ENCODE peak calls at places on chromosomes 1 and 21, in five cellular contexts. R, L, K, A and B are unnamed samples.

GRCh38 chr1:116766616-116767469 is 12.6 kb downstream of the CD2 start:
- DNase-seq in K (no peak), A (no peak), R (no peak), L (no peak), B (no peak)

GRCh38 chr1:85494957-85495266 is 30.0 kb upstream of the DDAH1 start:
- DNase-seq in K (no peak), A (peak; percentile 12), R (peak; percentile 3), L (no peak), B (no peak)

GRCh38 chr1:41766546-41766945 is 152.2 kb downstream of the HIVEP3 start:
- DNase-seq in A (no peak), K (no peak), R (no peak), L (no peak), B (no peak)

GRCh38 chr1:223175633-223176032 is 32.6 kb upstream of the TLR5 start:
- DNase-seq in K (no peak), R (no peak), A (no peak), L (no peak), B (no peak)

GRCh38 chr1:150706091-150706490 is 9.1 kb upstream of the GOLPH3L start:
- DNase-seq in K (no peak), A (no peak), L (no peak), R (no peak), B (no peak)

GRCh38 chr1:214116258-214116657 is 128.5 kb downstream of the PROX1 start:
- DNase-seq in A (no peak), L (no peak), K (no peak), R (no peak), B (peak; percentile 82)

GRCh38 chr1:160081261-160081936 is at the start of gene KCNJ9:
- DNase-seq in R (peak; percentile 24), L (no peak), K (no peak), A (no peak), B (no peak)

GRCh38 chr1:31295874-31296485 is 608 bp downstream of the SNRNP40 start:
- DNase-seq in A (no peak), L (no peak), K (no peak), R (peak; percentile 7), B (no peak)

GRCh38 chr1:9145021-9145668 is 16.2 kb upstream of the GPR157 start:
- DNase-seq in K (no peak), L (no peak), R (peak; percentile 39), A (peak; percentile 71), B (no peak)

GRCh38 chr21:44084496-44085241 is 22.5 kb upstream of the PWP2 start:
- DNase-seq in L (no peak), R (no peak), A (no peak), K (no peak), B (no peak)

GRCh38 chr1:11653101-11653601 is 1.1 kb downstream of the FBXO2 start:
- DNase-seq in L (peak; percentile 63), A (peak; percentile 55), K (no peak), R (peak; percentile 41), B (no peak)

GRCh38 chr1:170692866-170693575 is 29.1 kb downstream of the PRRX1 start:
- DNase-seq in L (no peak), R (no peak), A (no peak), K (no peak), B (peak; percentile 64)

GRCh38 chr1:201219481-201220387 is 29.1 kb downstream of the IGFN1 start:
- DNase-seq in R (no peak), K (no peak), L (peak; percentile 23), A (no peak), B (no peak)

GRCh38 chr1:162541619-162542141 is 19.8 kb upstream of the UAP1 start:
- DNase-seq in R (no peak), K (no peak), A (peak; percentile 47), L (no peak), B (peak; percentile 92)

GRCh38 chr1:59115865-59116264 is 181.0 kb upstream of the FGGY start:
- DNase-seq in R (no peak), A (no peak), K (no peak), L (no peak), B (no peak)

GRCh38 chr21:24375201-24375600 is 1232.1 kb downstream of the MRPL39 start:
- DNase-seq in L (peak; percentile 56), A (no peak), K (no peak), R (peak; percentile 9), B (no peak)

GRCh38 chr1:93839307-93839706 is 39.7 kb downstream of the DNTTIP2 start:
- DNase-seq in K (no peak), R (no peak), A (no peak), L (no peak), B (no peak)

GRCh38 chr1:205458777-205459566 is 3.1 kb upstream of the BLACAT1 start:
- DNase-seq in K (no peak), A (no peak), L (peak; percentile 80), R (peak; percentile 58), B (peak; percentile 56)

GRCh38 chr1:78854556-78854955 is 152.0 kb downstream of the ADGRL4 start:
- DNase-seq in L (no peak), R (no peak), A (no peak), K (no peak), B (no peak)

GRCh38 chr1:204826970-204827369 is 43.7 kb upstream of the NFASC start:
- DNase-seq in A (no peak), L (peak; percentile 81), K (no peak), R (peak; percentile 65), B (no peak)

GRCh38 chr1:48077860-48078259 is 80.7 kb upstream of the TRABD2B start:
- DNase-seq in K (no peak), L (no peak), R (no peak), A (no peak), B (no peak)

GRCh38 chr1:163230827-163231226 is 28.1 kb upstream of the RGS5 start:
- DNase-seq in L (no peak), R (no peak), K (no peak), A (no peak), B (no peak)

GRCh38 chr1:48040122-48040521 is 42.9 kb upstream of the TRABD2B start:
- DNase-seq in K (no peak), L (no peak), A (no peak), R (no peak), B (no peak)

GRCh38 chr21:46394819-46395152 is 63.9 kb upstream of the DIP2A start:
- DNase-seq in L (no peak), A (no peak), K (no peak), R (no peak), B (no peak)

GRCh38 chr1:67836769-67837168 is 3.5 kb upstream of the GNG12 start:
- DNase-seq in R (no peak), K (no peak), A (no peak), L (no peak), B (no peak)

GRCh38 chr1:116126281-116126680 is 15.1 kb downstream of the MAB21L3 start:
- DNase-seq in R (no peak), A (no peak), K (no peak), L (no peak), B (no peak)

GRCh38 chr1:157132602-157133167 is 5.5 kb downstream of the ETV3 start:
- DNase-seq in K (no peak), A (no peak), R (no peak), L (no peak), B (no peak)

GRCh38 chr1:26696645-26697440 is 1.0 kb downstream of the ARID1A start:
- DNase-seq in L (no peak), K (no peak), A (no peak), R (peak; percentile 51), B (no peak)

GRCh38 chr1:15279576-15280230 is 32.7 kb downstream of the FHAD1 start:
- DNase-seq in L (no peak), K (no peak), R (peak; percentile 25), A (no peak), B (no peak)

GRCh38 chr1:206141996-206142395 is 24.8 kb upstream of the AVPR1B start:
- DNase-seq in R (no peak), A (no peak), L (no peak), K (no peak), B (no peak)

DNA sequence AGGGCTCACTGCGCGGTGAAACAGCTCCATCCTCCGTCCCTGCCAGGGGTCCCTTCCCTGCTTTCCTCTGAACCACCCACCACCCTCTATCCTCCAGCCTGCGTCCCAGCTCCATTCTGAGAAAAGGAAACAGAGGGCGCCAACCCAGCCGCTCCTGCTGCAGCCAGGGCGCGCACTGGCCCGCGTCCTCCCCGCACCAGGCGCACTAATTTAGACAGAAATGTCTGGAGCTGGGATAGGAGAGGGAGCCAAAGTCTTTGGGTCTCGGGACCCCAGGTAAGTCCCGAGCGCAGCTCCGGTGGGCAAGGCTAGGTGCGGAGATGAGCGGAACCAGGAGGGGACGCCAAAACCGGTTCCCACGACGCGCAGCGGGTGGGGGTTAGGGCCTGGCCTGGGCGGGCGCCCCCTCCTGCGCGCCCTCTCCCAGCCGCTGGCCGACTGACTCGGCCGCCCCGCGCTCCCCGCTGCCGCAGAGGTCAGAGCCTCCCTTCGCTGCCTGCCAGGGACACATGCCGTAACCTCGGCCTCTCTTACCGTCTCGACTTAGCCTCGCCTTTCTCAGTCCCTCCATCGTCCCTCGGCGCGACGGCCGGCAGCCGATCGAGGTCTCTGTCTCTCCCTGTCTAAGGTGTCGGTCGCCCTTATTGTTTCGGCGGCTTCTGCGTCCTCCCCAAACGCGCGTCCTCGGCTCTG is 2.0 kb downstream of the CAMK2N1 start:
- DNase-seq in K (no peak), R (no peak), A (no peak), L (peak; percentile 81), B (peak; percentile 49)
- TF ChIP-seq POLR2AphosphoS5 in K (no peak), R (no peak), A (no peak), L (no peak), B (no peak)

GRCh38 chr1:92483442-92484170 is 3.1 kb downstream of the GFI1 start:
- DNase-seq in K (no peak), R (no peak), A (no peak), L (peak; percentile 87), B (no peak)
- H3K9ac ChIP-seq in K (peak overlapping the region; percentile 41), R (no peak overlapping the region), A (no peak overlapping the region), L (no peak overlapping the region), B (no peak overlapping the region)

GRCh38 chr21:42466700-42467612 is 29.1 kb downstream of the RSPH1 start:
- DNase-seq in A (peak; percentile 23), K (no peak), L (no peak), R (peak; percentile 78), B (no peak)
- TF ChIP-seq CTCF in A (peak; percentile 37), K (peak; percentile 46), L (peak; percentile 55), R (peak; percentile 66), B (no peak)

GRCh38 chr1:155648207-155649147 is 38.5 kb downstream of the MSTO1 start:
- DNase-seq in K (no peak), A (peak; percentile 60), L (no peak), R (peak; percentile 52), B (peak; percentile 87)
- TF ChIP-seq POLR2AphosphoS5 in K (no peak), A (peak; percentile 34), L (no peak), R (no peak), B (peak; percentile 27)

DNA sequence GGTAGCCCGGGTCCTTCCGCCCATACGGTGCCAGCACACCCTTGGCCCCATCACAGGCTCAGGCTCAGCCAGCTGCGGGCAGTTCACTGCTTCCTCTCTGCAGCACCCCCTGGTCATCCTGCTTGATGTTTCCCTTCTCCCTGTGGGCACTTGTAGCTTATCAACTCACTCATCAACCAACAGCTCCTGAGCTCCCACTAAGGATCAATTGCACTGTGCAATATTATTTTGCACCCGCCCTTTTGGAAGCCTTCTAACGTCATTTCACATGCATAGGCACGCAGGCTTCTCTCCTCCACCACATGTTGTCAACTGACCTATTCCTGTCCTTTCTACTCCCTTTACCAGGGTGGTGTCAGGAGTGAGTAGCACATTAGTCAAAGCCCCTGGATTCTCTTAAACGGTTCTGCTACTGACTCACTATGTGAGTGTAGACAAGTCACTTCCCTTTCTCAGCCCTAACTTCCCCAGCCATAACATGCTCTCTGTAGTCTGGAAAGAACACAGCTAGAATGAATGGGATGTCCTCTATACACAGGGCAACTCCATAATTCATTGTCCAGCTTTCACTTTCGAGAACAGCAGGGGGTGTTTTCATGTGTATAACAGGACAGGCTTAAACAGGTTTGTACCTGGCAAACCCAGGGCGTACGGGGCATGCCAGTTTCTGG is 47.1 kb upstream of the IRF2BP2 start:
- DNase-seq in R (peak; percentile 55), L (no peak), A (peak; percentile 86), K (no peak), B (peak; percentile 92)
- H3K9ac ChIP-seq in R (no peak overlapping the region), L (no peak overlapping the region), A (peak overlapping the region; percentile 24), K (no peak overlapping the region), B (peak overlapping the region; percentile 52)